ENCODE peak calls at places on chromosome 11, in eight cellular contexts. O, K, Q, Z, M, J, A and G are unnamed samples.

GRCh38 chr11:114171257-114172054 is 111.9 kb downstream of the ZBTB16 start:
- DNase-seq in K (peak; percentile 84), J (peak; percentile 51), Q (no peak), A (no peak), O (no peak), M (peak; percentile 97), Z (no peak), G (no peak)

GRCh38 chr11:20611445-20611844 is 12.0 kb downstream of the SLC6A5 start:
- DNase-seq in O (no peak), M (no peak), K (no peak), J (no peak), A (no peak), Q (no peak), Z (no peak), G (no peak)

GRCh38 chr11:115919341-115920086 is 415.3 kb upstream of the CADM1 start:
- DNase-seq in Z (no peak), A (no peak), O (no peak), Q (no peak), M (no peak), K (no peak), J (no peak), G (no peak)

GRCh38 chr11:673866-674265 is 21.2 kb downstream of the DEAF1 start:
- DNase-seq in J (no peak), K (no peak), Q (no peak), M (no peak), Z (no peak), O (no peak), A (no peak), G (no peak)

GRCh38 chr11:4700436-4700820 is 2.8 kb upstream of the OR51E2 start:
- DNase-seq in O (no peak), Q (no peak), A (no peak), K (no peak), Z (no peak), J (no peak), M (no peak), G (no peak)

GRCh38 chr11:120398184-120398583 is 62.0 kb downstream of the ARHGEF12 start:
- DNase-seq in A (no peak), Q (peak; percentile 13), K (no peak), O (no peak), J (no peak), Z (no peak), M (no peak), G (no peak)

GRCh38 chr11:80096736-80097135 is 655.9 kb upstream of the TENM4 start:
- DNase-seq in J (peak; percentile 30), K (no peak), Q (peak; percentile 63), Z (no peak), A (no peak), O (no peak), M (no peak), G (no peak)

GRCh38 chr11:72786305-72787261 is 7.3 kb downstream of the STARD10 start:
- DNase-seq in O (no peak), J (no peak), A (no peak), M (no peak), Q (no peak), K (no peak), Z (no peak), G (no peak)

GRCh38 chr11:34190192-34191139 is 85.0 kb downstream of the NAT10 start:
- DNase-seq in Q (no peak), J (no peak), K (no peak), M (no peak), Z (no peak), A (no peak), O (no peak), G (no peak)

GRCh38 chr11:131924446-131925240 is 554.2 kb downstream of the NTM start:
- DNase-seq in Z (no peak), M (no peak), O (no peak), A (no peak), Q (no peak), J (no peak), K (no peak), G (no peak)

GRCh38 chr11:76152741-76153608 is 53.3 kb downstream of the WNT11 start:
- DNase-seq in Q (no peak), O (no peak), M (no peak), A (no peak), K (no peak), Z (no peak), J (no peak), G (no peak)

GRCh38 chr11:11667056-11667455 is 45.3 kb upstream of the GALNT18 start:
- DNase-seq in M (no peak), Z (no peak), A (no peak), Q (no peak), K (no peak), O (no peak), J (peak; percentile 18), G (no peak)

GRCh38 chr11:71442123-71442522 is 6.1 kb downstream of the DHCR7 start:
- DNase-seq in Q (no peak), J (no peak), A (no peak), O (no peak), M (no peak), Z (no peak), K (no peak), G (no peak)

GRCh38 chr11:118241191-118242098 is 10.7 kb downstream of the MPZL3 start:
- DNase-seq in J (peak; percentile 57), Z (no peak), Q (no peak), A (no peak), K (no peak), O (peak; percentile 75), M (no peak), G (no peak)

GRCh38 chr11:115290479-115291390 is 213.5 kb downstream of the CADM1 start:
- DNase-seq in M (no peak), Q (no peak), K (no peak), O (no peak), J (no peak), A (no peak), Z (no peak), G (no peak)

GRCh38 chr11:78039919-78040671 is 17.0 kb upstream of the KCTD14 start:
- DNase-seq in Q (peak; percentile 46), J (peak; percentile 92), M (peak; percentile 69), Z (no peak), O (no peak), K (peak; percentile 46), A (peak; percentile 49), G (no peak)

GRCh38 chr11:120564573-120565301 is 53.2 kb downstream of the GRIK4 start:
- DNase-seq in K (no peak), M (peak; percentile 69), Z (peak; percentile 38), A (peak; percentile 67), J (peak; percentile 30), Q (no peak), O (no peak), G (no peak)

GRCh38 chr11:72012897-72013721 is 14.4 kb downstream of the IL18BP start:
- DNase-seq in Q (peak; percentile 74), Z (no peak), O (no peak), M (peak; percentile 90), J (peak; percentile 45), K (no peak), A (peak; percentile 83), G (no peak)

GRCh38 chr11:87176044-87176443 is 138.3 kb downstream of the TMEM135 start:
- DNase-seq in M (no peak), K (no peak), Q (no peak), Z (no peak), O (no peak), A (no peak), J (peak; percentile 18), G (no peak)

GRCh38 chr11:33875621-33876294 is 16.1 kb downstream of the LMO2 start:
- DNase-seq in M (no peak), Q (no peak), O (no peak), K (no peak), A (no peak), J (no peak), Z (no peak), G (no peak)

GRCh38 chr11:12540075-12540685 is 134.0 kb upstream of the TEAD1 start:
- DNase-seq in M (no peak), Q (no peak), O (no peak), A (no peak), K (no peak), Z (no peak), J (peak; percentile 54), G (no peak)

GRCh38 chr11:117815262-117815803 is 9.2 kb downstream of the FXYD2 start:
- DNase-seq in A (no peak), Z (no peak), M (peak; percentile 55), K (no peak), O (peak; percentile 85), J (no peak), Q (no peak), G (no peak)

GRCh38 chr11:69382131-69383128 is 88.5 kb downstream of the MYEOV start:
- DNase-seq in A (no peak), Z (peak; percentile 42), O (peak; percentile 5), M (peak; percentile 75), Q (no peak), K (no peak), J (no peak), G (no peak)

GRCh38 chr11:68012843-68013610 is 2.9 kb downstream of the ALDH3B1 start:
- DNase-seq in K (no peak), A (peak; percentile 61), J (peak; percentile 95), Q (peak; percentile 89), Z (no peak), O (no peak), M (no peak), G (no peak)

GRCh38 chr11:74744277-74744676 is 4.4 kb upstream of the RNF169 start:
- DNase-seq in M (no peak), O (no peak), A (no peak), K (no peak), Q (no peak), Z (no peak), J (no peak), G (no peak)

GRCh38 chr11:112756166-112756565 is 205.1 kb upstream of the NCAM1 start:
- DNase-seq in J (no peak), A (no peak), Q (no peak), O (no peak), K (no peak), M (no peak), Z (no peak), G (no peak)

GRCh38 chr11:122071680-122072321 is 44.2 kb downstream of the BLID start:
- DNase-seq in A (peak; percentile 41), Z (peak; percentile 11), K (no peak), J (no peak), Q (no peak), M (no peak), O (no peak), G (no peak)

GRCh38 chr11:32426192-32426591 is 9.1 kb downstream of the WT1 start:
- DNase-seq in J (no peak), M (no peak), A (no peak), Z (no peak), O (no peak), Q (no peak), K (no peak), G (no peak)

GRCh38 chr11:76653674-76654309 is 16.8 kb downstream of the LRRC32 start:
- DNase-seq in J (peak; percentile 12), A (no peak), O (no peak), K (no peak), Z (peak; percentile 4), Q (peak; percentile 55), M (peak; percentile 81), G (no peak)

GRCh38 chr11:76918941-76919386 is 58.2 kb downstream of the ACER3 start:
- DNase-seq in K (no peak), O (no peak), A (no peak), J (peak; percentile 77), Z (no peak), M (peak; percentile 25), Q (peak; percentile 32), G (no peak)

GRCh38 chr11:116972692-116973091 is 125.5 kb downstream of the SIK3 start:
- DNase-seq in A (no peak), K (no peak), Z (no peak), J (no peak), Q (no peak), M (no peak), O (no peak), G (no peak)

GRCh38 chr11:72629266-72629665 is 45.0 kb downstream of the PDE2A start:
- DNase-seq in O (no peak), Z (no peak), K (no peak), M (peak; percentile 83), J (no peak), Q (no peak), A (peak; percentile 74), G (no peak)

GRCh38 chr11:4071325-4071724 is 23.3 kb upstream of the RRM1 start:
- DNase-seq in Z (no peak), Q (no peak), A (no peak), J (no peak), M (no peak), K (no peak), O (no peak), G (no peak)

GRCh38 chr11:76424891-76425290 is 19.9 kb upstream of the EMSY start:
- DNase-seq in A (no peak), Q (no peak), J (no peak), Z (no peak), M (no peak), K (no peak), O (no peak), G (no peak)